ENCODE peak calls at places on chromosomes 2 and 18, in seven cellular contexts. Y is endodermal cell; M is NCI-H1436; J is LoVo; W is NCI-H2081; V is T-helper 2 cell; R is activated CD4-positive, alpha-beta T cell treated with anti-CD3 and anti-CD28 coated beads for 24 hours. C is an unnamed sample.

GRCh38 chr18:56021814-56022205 is 433.8 kb upstream of the TCF4 start:
- DNase-seq in Y (no peak), M (no peak), J (no peak), W (no peak), V (no peak), R (no peak), C (no peak)

GRCh38 chr2:174630097-174630496 is 32.5 kb upstream of the WIPF1 start:
- DNase-seq in Y (no peak), M (no peak), J (no peak), W (no peak), V (no peak), R (no peak), C (no peak)

GRCh38 chr2:213199871-213200270 is 48.5 kb upstream of the IKZF2 start:
- DNase-seq in Y (no peak), M (no peak), J (no peak), W (no peak), V (no peak), R (no peak), C (no peak)

GRCh38 chr2:226772389-226773179 is 27.0 kb downstream of the IRS1 start:
- DNase-seq in Y (no peak), M (no peak), J (peak), W (no peak), V (peak), R (no peak), C (no peak)

GRCh38 chr2:202172439-202173191 is 65.8 kb downstream of the SUMO1 start:
- DNase-seq in Y (no peak), M (no peak), J (no peak), W (no peak), V (no peak), R (no peak), C (no peak)

GRCh38 chr2:222976521-222977076 is 75.4 kb upstream of the KCNE4 start:
- DNase-seq in Y (no peak), M (no peak), J (peak), W (no peak), V (no peak), R (no peak), C (no peak)

GRCh38 chr2:235762832-235763598 is 269.2 kb downstream of the AGAP1 start:
- DNase-seq in Y (peak), M (no peak), J (no peak), W (peak), V (no peak), R (no peak), C (no peak)

GRCh38 chr2:226187601-226188000 is 612.0 kb downstream of the IRS1 start:
- DNase-seq in Y (no peak), M (no peak), J (no peak), W (no peak), V (no peak), R (no peak), C (no peak)

GRCh38 chr18:55228191-55228590 is 268.9 kb upstream of the CCDC68 start:
- DNase-seq in Y (no peak), M (no peak), J (no peak), W (no peak), V (no peak), R (no peak), C (no peak)

GRCh38 chr2:238643400-238643907 is 204.4 kb upstream of the TWIST2 start:
- DNase-seq in Y (no peak), M (no peak), J (no peak), W (no peak), V (no peak), R (no peak), C (no peak)

GRCh38 chr2:187051350-187051749 is 202.4 kb upstream of the ZSWIM2 start:
- DNase-seq in Y (no peak), M (no peak), J (no peak), W (no peak), V (no peak), R (no peak), C (no peak)

GRCh38 chr2:236743623-236744280 is 174.1 kb downstream of the ACKR3 start:
- DNase-seq in Y (no peak), M (no peak), J (no peak), W (no peak), V (no peak), R (no peak), C (no peak)

GRCh38 chr18:25614168-25614567 is 262.2 kb upstream of the ZNF521 start:
- DNase-seq in Y (no peak), M (no peak), J (no peak), W (no peak), V (no peak), R (no peak), C (no peak)

GRCh38 chr2:217538719-217539118 is 464.1 kb downstream of the TNS1 start:
- DNase-seq in Y (no peak), M (no peak), J (peak), W (no peak), V (no peak), R (no peak), C (no peak)

GRCh38 chr2:81087646-81088045 is 783.1 kb upstream of the LRRTM1 start:
- DNase-seq in Y (no peak), M (no peak), J (no peak), W (no peak), V (no peak), R (no peak), C (no peak)

GRCh38 chr2:99643824-99644787 is 154.3 kb upstream of the REV1 start:
- DNase-seq in Y (no peak), M (no peak), J (no peak), W (peak), V (no peak), R (no peak), C (no peak)

GRCh38 chr2:142843731-142844130 is 33.7 kb upstream of the KYNU start:
- DNase-seq in Y (no peak), M (no peak), J (no peak), W (no peak), V (no peak), R (no peak), C (no peak)

GRCh38 chr18:39801010-39801409 is 2154.0 kb upstream of the PIK3C3 start:
- DNase-seq in Y (no peak), M (no peak), J (no peak), W (no peak), V (no peak), R (no peak), C (no peak)

GRCh38 chr18:56469582-56469981 is 168.8 kb downstream of the TXNL1 start:
- DNase-seq in Y (no peak), M (no peak), J (no peak), W (no peak), V (no peak), R (no peak), C (no peak)

GRCh38 chr2:20067992-20068727 is 16.7 kb upstream of the LAPTM4A start:
- DNase-seq in Y (no peak), M (no peak), J (no peak), W (no peak), V (no peak), R (no peak), C (no peak)

GRCh38 chr2:46939596-46940359 is 24.2 kb upstream of the MCFD2 start:
- DNase-seq in Y (no peak), M (no peak), J (no peak), W (no peak), V (no peak), R (no peak), C (no peak)

GRCh38 chr18:44736664-44737063 is 56.0 kb downstream of the SETBP1 start:
- DNase-seq in Y (no peak), M (no peak), J (no peak), W (no peak), V (no peak), R (no peak), C (no peak)

GRCh38 chr2:26245231-26245732 is 543 bp downstream of the HADHB start:
- DNase-seq in Y (peak), M (no peak), J (peak), W (peak), V (peak), R (peak), C (no peak)